ENCODE peak calls at places on chromosomes 12 and 14, in nine cellular contexts. F is CD4-positive, CD25-positive, alpha-beta regulatory T cell; I is psoas muscle; Z is lower lobe of right lung; S is thoracic aorta; H is ovary; K is AG04450; Y is stomach; V is adrenal gland. J is an unnamed sample.

GRCh38 chr14:26319139-26319864 is 278.5 kb downstream of the NOVA1 start:
- DNase-seq in F (no peak), I (no peak), Z (no peak), S (no peak), H (no peak), K (no peak), Y (no peak), V (no peak), J (no peak)

GRCh38 chr12:63292476-63293228 is 141.7 kb upstream of the AVPR1A start:
- DNase-seq in F (no peak), I (no peak), Z (no peak), S (no peak), H (no peak), K (no peak), Y (no peak), V (no peak), J (no peak)

GRCh38 chr14:21518725-21519124 is 7.4 kb downstream of the SALL2 start:
- DNase-seq in F (no peak), I (no peak), Z (no peak), S (no peak), H (no peak), K (no peak), Y (no peak), V (no peak), J (no peak)

GRCh38 chr12:6828671-6829531 is 694 bp downstream of the P3H3 start:
- DNase-seq in F (peak; percentile 51), I (no peak), Z (no peak), S (no peak), H (peak; percentile 64), K (no peak), Y (peak; percentile 56), V (no peak), J (no peak)

GRCh38 chr12:34287437-34287836 is 265.1 kb downstream of the ALG10 start:
- DNase-seq in F (no peak), I (peak; percentile 46), Z (no peak), S (no peak), H (no peak), K (no peak), Y (no peak), V (no peak), J (no peak)

GRCh38 chr14:37230551-37231194 is 32.9 kb downstream of the MIPOL1 start:
- DNase-seq in F (peak; percentile 18), I (no peak), Z (no peak), S (no peak), H (no peak), K (peak; percentile 38), Y (no peak), V (no peak), J (no peak)

GRCh38 chr12:27970391-27970980 is 2.0 kb downstream of the PTHLH start:
- DNase-seq in F (no peak), I (peak; percentile 54), Z (no peak), S (no peak), H (no peak), K (no peak), Y (no peak), V (no peak), J (no peak)

GRCh38 chr14:105050551-105050897 is 14.7 kb downstream of the GPR132 start:
- DNase-seq in F (no peak), I (peak; percentile 60), Z (peak; percentile 79), S (no peak), H (no peak), K (no peak), Y (peak; percentile 83), V (peak; percentile 33), J (no peak)

GRCh38 chr12:42552822-42553221 is 36.7 kb downstream of the PRICKLE1 start:
- DNase-seq in F (no peak), I (no peak), Z (no peak), S (no peak), H (no peak), K (no peak), Y (no peak), V (no peak), J (no peak)

GRCh38 chr12:107917912-107918800 is 143.7 kb downstream of the ASCL4 start:
- DNase-seq in F (no peak), I (no peak), Z (no peak), S (no peak), H (no peak), K (no peak), Y (no peak), V (no peak), J (no peak)

GRCh38 chr14:20551606-20552005 is 9.2 kb downstream of the RNASE9 start:
- DNase-seq in F (no peak), I (no peak), Z (no peak), S (no peak), H (no peak), K (no peak), Y (no peak), V (no peak), J (no peak)

GRCh38 chr14:102775855-102776760 is 1.1 kb upstream of the TRAF3 start:
- DNase-seq in F (no peak), I (no peak), Z (no peak), S (no peak), H (no peak), K (no peak), Y (peak; percentile 42), V (peak; percentile 50), J (peak; percentile 12)

GRCh38 chr12:69252033-69252432 is 12.7 kb downstream of the CPSF6 start:
- DNase-seq in F (no peak), I (no peak), Z (no peak), S (no peak), H (no peak), K (no peak), Y (no peak), V (no peak), J (no peak)

GRCh38 chr14:70642313-70643235 is 858 bp downstream of the TTC9 start:
- DNase-seq in F (peak; percentile 41), I (no peak), Z (no peak), S (no peak), H (no peak), K (no peak), Y (no peak), V (no peak), J (peak; percentile 26)

GRCh38 chr12:58564721-58565120 is 355.6 kb downstream of the LRIG3 start:
- DNase-seq in F (no peak), I (no peak), Z (no peak), S (no peak), H (no peak), K (peak; percentile 27), Y (no peak), V (no peak), J (no peak)

GRCh38 chr14:79186523-79186922 is 1016.4 kb downstream of the NRXN3 start:
- DNase-seq in F (no peak), I (no peak), Z (no peak), S (no peak), H (no peak), K (no peak), Y (no peak), V (no peak), J (no peak)

GRCh38 chr12:106135781-106136180 is 3.0 kb downstream of the NUAK1 start:
- DNase-seq in F (no peak), I (no peak), Z (no peak), S (no peak), H (no peak), K (no peak), Y (no peak), V (no peak), J (no peak)

GRCh38 chr12:10205251-10205807 is 7.3 kb upstream of the GABARAPL1 start:
- DNase-seq in F (no peak), I (no peak), Z (no peak), S (no peak), H (no peak), K (no peak), Y (no peak), V (no peak), J (no peak)
- H3K27ac ChIP-seq in F (no peak overlapping the region), I (no peak overlapping the region), Z (no peak overlapping the region), S (no peak overlapping the region), H (no peak overlapping the region), K (peak overlapping the region; percentile 22), Y (no peak overlapping the region), V (no peak overlapping the region), J (no peak overlapping the region)

DNA sequence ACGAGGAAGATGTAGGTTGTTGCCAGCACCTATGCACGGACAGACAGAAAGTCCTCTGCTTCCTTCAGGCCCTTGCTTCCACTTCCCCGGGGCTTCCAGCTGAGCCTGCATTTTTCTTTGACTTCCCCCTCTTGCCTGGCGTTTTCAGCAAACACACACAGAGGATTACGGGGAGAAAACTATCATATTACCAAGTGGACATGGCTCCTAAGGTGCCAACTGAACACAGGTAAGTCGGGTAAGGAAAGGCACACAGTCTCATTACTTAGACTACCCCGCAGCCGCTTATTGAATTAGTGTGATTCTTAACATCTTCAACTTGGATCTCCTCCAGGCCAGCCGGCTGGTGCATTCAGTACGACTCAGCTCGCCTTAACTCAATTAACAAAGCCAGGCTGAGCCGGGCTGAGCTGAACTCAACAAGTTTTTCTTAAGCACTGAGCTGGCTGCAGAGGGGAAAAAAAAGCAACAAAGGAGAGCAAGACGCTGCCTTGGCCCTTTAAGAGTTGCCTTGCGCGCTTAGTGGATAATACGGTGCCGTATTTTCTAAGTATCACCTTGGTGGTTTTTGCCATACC is 19.2 kb upstream of the MAP1LC3B2 start:
- DNase-seq in F (no peak), I (no peak), Z (peak; percentile 54), S (no peak), H (peak; percentile 31), K (peak; percentile 53), Y (peak; percentile 68), V (no peak), J (no peak)
- H3K4me3 ChIP-seq in F (no peak overlapping the region), I (peak overlapping the region; percentile 3), Z (no peak overlapping the region), S (peak overlapping the region; percentile 27), H (no peak overlapping the region), K (no peak overlapping the region), Y (no peak overlapping the region), V (no peak overlapping the region), J (no peak overlapping the region)

GRCh38 chr14:61320806-61321384 is 484 bp upstream of the PRKCH start:
- DNase-seq in F (no peak), I (peak; percentile 60), Z (no peak), S (no peak), H (no peak), K (no peak), Y (no peak), V (no peak), J (no peak)
- H3K27me3 ChIP-seq in F (no peaks in the 10 kb centered on the region), I (peaks cover 11% of the 10 kb centered on the region), Z (no peaks in the 10 kb centered on the region), S (no peaks in the 10 kb centered on the region), H (no peaks in the 10 kb centered on the region), K (peaks cover 43% of the 10 kb centered on the region), Y (peaks cover 35% of the 10 kb centered on the region), V (no peaks in the 10 kb centered on the region), J (no peaks in the 10 kb centered on the region)

DNA sequence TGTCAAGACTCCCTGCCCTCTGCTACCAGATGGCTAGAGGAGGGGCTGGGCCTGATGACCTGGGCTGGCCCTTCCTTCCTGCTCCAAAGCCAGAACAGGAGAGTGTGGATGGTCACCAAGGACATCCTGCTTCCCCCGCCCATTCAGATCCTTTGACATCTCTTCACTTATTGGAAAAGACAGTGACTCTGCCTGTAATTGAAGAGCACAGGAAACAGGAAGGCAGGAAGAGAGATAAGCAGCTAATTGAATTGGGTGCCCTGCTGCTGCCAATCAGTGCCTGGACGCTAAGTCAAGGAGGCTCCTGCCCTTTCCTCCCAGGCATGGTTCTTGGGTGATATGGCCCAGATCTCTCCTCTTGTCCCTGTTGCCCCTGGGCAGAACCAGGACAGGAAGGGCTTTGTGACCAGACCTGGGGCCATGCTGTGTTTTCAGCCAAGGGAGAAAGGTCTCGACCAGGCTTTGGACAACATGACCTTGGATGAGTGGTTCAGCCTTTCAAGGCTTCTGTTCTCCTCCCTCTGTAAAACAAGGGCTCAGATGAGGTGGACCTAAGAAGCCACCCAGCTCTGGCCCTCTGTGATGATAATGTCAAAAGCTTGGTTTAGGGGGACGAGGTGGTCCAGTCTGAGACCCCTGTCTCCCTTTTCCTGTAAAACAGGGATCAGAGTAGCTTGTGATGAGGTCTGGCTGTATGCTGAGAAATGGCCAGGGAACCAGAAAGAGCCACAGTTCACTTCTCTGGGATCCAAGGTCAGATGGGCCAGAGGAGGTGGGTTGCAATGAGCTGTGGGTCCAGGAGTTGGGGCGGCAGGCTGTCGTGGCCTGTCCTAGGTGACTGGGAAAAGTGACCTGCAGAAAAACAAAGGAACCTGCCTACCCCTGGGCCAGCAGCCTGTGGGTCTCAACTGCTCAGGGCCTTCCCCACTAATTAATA is 38.8 kb downstream of the FAM222A start:
- DNase-seq in F (no peak), I (peak; percentile 22), Z (peak; percentile 19), S (no peak), H (no peak), K (no peak), Y (peak; percentile 23), V (peak; percentile 39), J (no peak)
- H3K27ac ChIP-seq in F (no peak overlapping the region), I (no peak overlapping the region), Z (no peak overlapping the region), S (no peak overlapping the region), H (no peak overlapping the region), K (no peak overlapping the region), Y (peak overlapping the region; percentile 24), V (peak overlapping the region; percentile 29), J (no peak overlapping the region)

J was measured in CD8-positive, alpha-beta memory T cell.